ENCODE peak calls at places on chromosomes 1 and 21, in five cellular contexts. L is transverse colon, Y is A549, A is IMR-90, E is Peyer's patch. I is an unnamed sample.
A peak's percentile ranks its signal among the peaks of the same experiment; 100 is the strongest.

GRCh38 chr1:232377494-232377770 is 252.5 kb downstream of the SIPA1L2 start:
- DNase-seq in Y (no peak), A (peak; percentile 78), L (no peak), E (no peak), I (peak; percentile 61)

GRCh38 chr1:203570805-203571204 is 55.8 kb upstream of the ATP2B4 start:
- DNase-seq in Y (no peak), A (no peak), L (no peak), E (no peak), I (no peak)

GRCh38 chr1:56417636-56418035 is 161.7 kb downstream of the PLPP3 start:
- DNase-seq in E (no peak), L (no peak), Y (no peak), A (peak; percentile 75), I (no peak)

GRCh38 chr1:30762152-30762930 is 4.8 kb upstream of the LAPTM5 start:
- DNase-seq in Y (no peak), L (no peak), E (no peak), A (no peak), I (no peak)

GRCh38 chr1:94947453-94947852 is 20.5 kb upstream of the CNN3 start:
- DNase-seq in L (no peak), A (peak; percentile 90), Y (no peak), E (no peak), I (no peak)

GRCh38 chr1:212959266-212960220 is 9.2 kb downstream of the VASH2 start:
- DNase-seq in A (no peak), Y (no peak), L (no peak), E (no peak), I (no peak)

GRCh38 chr1:24586970-24587820 is 31.3 kb downstream of the NCMAP start:
- DNase-seq in L (peak; percentile 39), E (peak; percentile 75), Y (peak; percentile 49), A (peak; percentile 63), I (peak; percentile 51)

GRCh38 chr1:43073490-43074230 is 98.4 kb downstream of the EBNA1BP2 start:
- DNase-seq in E (peak; percentile 90), A (peak; percentile 71), L (peak; percentile 79), Y (peak; percentile 56), I (peak; percentile 86)

GRCh38 chr1:156113263-156114004 is 1.1 kb upstream of the LMNA start:
- DNase-seq in Y (no peak), A (no peak), L (no peak), E (no peak), I (no peak)

GRCh38 chr1:221991221-221991620 is 249.3 kb upstream of the DUSP10 start:
- DNase-seq in L (no peak), Y (no peak), E (no peak), A (peak; percentile 67), I (no peak)

GRCh38 chr1:151540021-151540981 is at the start of gene TUFT1:
- DNase-seq in L (peak; percentile 97), A (peak; percentile 89), Y (peak; percentile 82), E (peak; percentile 98), I (peak; percentile 95)

GRCh38 chr1:9413143-9413876 is 120.6 kb downstream of the SPSB1 start:
- DNase-seq in A (peak; percentile 95), L (peak; percentile 66), Y (peak; percentile 58), E (peak; percentile 84), I (peak; percentile 75)

GRCh38 chr1:158813159-158813558 is 18.0 kb upstream of the MNDA start:
- DNase-seq in Y (no peak), E (no peak), A (no peak), L (no peak), I (no peak)

GRCh38 chr1:227273557-227273956 is 44.7 kb downstream of the CDC42BPA start:
- DNase-seq in L (no peak), Y (no peak), E (no peak), A (peak; percentile 8), I (no peak)

GRCh38 chr1:16605532-16605931 is 7.8 kb downstream of the NBPF1 start:
- DNase-seq in A (no peak), L (no peak), Y (no peak), E (no peak), I (peak; percentile 25)

GRCh38 chr1:119367332-119368124 is 1.1 kb upstream of the HAO2 start:
- DNase-seq in L (no peak), Y (peak; percentile 32), A (peak; percentile 45), E (no peak), I (no peak)

GRCh38 chr1:202291961-202292712 is 49.6 kb downstream of the UBE2T start:
- DNase-seq in E (no peak), Y (peak; percentile 68), A (peak; percentile 88), L (no peak), I (peak; percentile 76)

GRCh38 chr1:25037174-25038074 is 107.3 kb upstream of the RUNX3 start:
- DNase-seq in E (peak; percentile 77), L (peak; percentile 47), A (peak; percentile 13), Y (peak; percentile 60), I (peak; percentile 50)

GRCh38 chr1:160637821-160638539 is 8.9 kb downstream of the SLAMF1 start:
- DNase-seq in Y (no peak), E (peak; percentile 72), A (no peak), L (no peak), I (no peak)

GRCh38 chr1:45014403-45015028 is 2.5 kb downstream of the UROD start:
- DNase-seq in L (peak; percentile 80), A (peak; percentile 88), Y (peak; percentile 68), E (peak; percentile 93), I (peak; percentile 90)

GRCh38 chr1:45013551-45014209 is 1.6 kb downstream of the UROD start:
- DNase-seq in Y (no peak), A (no peak), L (no peak), E (no peak), I (no peak)

GRCh38 chr1:45011837-45012638 is at the start of gene UROD:
- DNase-seq in L (peak; percentile 93), E (peak; percentile 97), Y (peak; percentile 92), A (peak; percentile 96), I (peak; percentile 96)

GRCh38 chr1:45010855-45011811 is at the start of gene HECTD3:
- DNase-seq in A (peak; percentile 71), Y (peak; percentile 71), E (peak; percentile 94), L (peak; percentile 90), I (peak; percentile 83)

DNA sequence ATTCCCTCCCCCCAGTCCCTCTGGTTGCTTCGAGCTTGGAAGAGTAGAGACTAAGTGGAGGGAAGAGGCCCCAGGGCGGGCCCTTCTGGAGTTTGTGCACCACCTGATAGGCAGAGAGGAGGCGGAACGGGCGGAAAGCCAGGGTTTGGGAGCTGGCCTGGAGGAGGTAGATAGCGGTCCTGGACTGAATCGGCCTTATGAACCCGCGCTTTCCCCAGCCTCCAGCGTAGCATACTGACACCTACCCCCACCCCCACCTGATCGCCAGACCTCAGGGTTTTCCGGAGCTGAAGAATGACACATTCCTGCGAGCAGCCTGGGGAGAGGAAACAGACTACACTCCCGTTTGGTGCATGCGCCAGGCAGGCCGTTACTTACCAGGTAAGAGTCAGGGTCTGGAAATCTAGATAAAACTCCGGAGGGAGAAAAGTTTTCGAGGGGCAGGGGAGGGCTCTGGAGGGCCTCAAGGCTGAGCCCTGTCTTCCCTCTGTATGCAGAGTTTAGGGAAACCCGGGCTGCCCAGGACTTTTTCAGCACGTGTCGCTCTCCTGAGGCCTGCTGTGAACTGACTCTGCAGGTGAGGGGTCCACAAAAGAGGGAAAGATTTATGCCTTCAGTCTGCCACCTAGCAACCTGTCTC is 705 bp downstream of the UROD start:
- DNase-seq in L (peak; percentile 73), Y (peak; percentile 11), A (peak; percentile 66), E (peak; percentile 73), I (peak; percentile 91)
- TF ChIP-seq POLR2A in L (no peak), Y (no peak), A (no peak), E (no peak), I (peak; percentile 43)

GRCh38 chr21:45984584-45985095 is 3.1 kb downstream of the COL6A1 start:
- DNase-seq in A (no peak), L (no peak), E (no peak), Y (no peak), I (no peak)

GRCh38 chr21:45982758-45983731 is 1.5 kb downstream of the COL6A1 start:
- DNase-seq in A (no peak), Y (no peak), L (peak; percentile 11), E (no peak), I (no peak)

GRCh38 chr21:45985471-45986315 is 4.1 kb downstream of the COL6A1 start:
- DNase-seq in A (no peak), Y (no peak), E (no peak), L (peak; percentile 7), I (no peak)

GRCh38 chr21:45982256-45982757 is 737 bp downstream of the COL6A1 start:
- DNase-seq in A (no peak), L (peak; percentile 26), Y (no peak), E (peak; percentile 48), I (no peak)

GRCh38 chr21:45983981-45984551 is 2.5 kb downstream of the COL6A1 start:
- DNase-seq in A (no peak), Y (no peak), L (peak; percentile 49), E (no peak), I (no peak)
- TF ChIP-seq POLR2A in A (no peak), Y (no peak), L (no peak), E (no peak), I (no peak)

DNA sequence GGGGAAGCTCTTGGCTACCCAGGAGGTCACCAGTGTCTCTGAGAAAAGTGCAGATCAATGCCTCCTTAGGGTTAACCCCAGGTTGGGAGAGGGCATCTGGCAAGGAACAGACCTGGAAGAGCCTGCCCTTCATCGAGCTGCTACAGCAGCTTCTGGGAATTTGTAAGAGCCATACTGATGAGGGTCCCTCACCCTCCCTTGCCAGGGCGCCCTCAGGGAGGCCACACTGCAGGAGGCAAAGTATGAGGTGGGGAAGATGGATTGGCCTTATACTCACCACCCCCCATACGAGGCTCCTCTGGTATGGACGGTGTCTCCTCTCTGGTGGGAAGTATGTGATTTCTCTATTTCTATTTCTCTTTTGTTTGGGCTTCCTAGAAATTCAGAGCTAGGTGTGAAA is 13.2 kb downstream of the IGSF3 start:
- DNase-seq in L (no peak), Y (no peak), A (no peak), E (no peak), I (no peak)
- TF ChIP-seq POLR2A in L (no peak), Y (no peak), A (no peak), E (no peak), I (no peak)

GRCh38 chr1:20645414-20645813 is 12.2 kb downstream of the PINK1 start:
- DNase-seq in E (no peak), L (no peak), A (no peak), Y (no peak), I (no peak)
- TF ChIP-seq POLR2A in E (no peak), L (no peak), A (no peak), Y (no peak), I (no peak)

I was measured in adrenal gland.